ENCODE peak calls at places on chromosome 18, in eight cellular contexts. I, J, X, B, U, C, S and W are unnamed samples.

GRCh38 chr18:160831-161570 is 2.6 kb downstream of the USP14 start:
- DNase-seq in I (no peak), J (no peak), X (no peak), B (no peak), U (no peak), C (no peak), S (no peak), W (no peak)

GRCh38 chr18:79849328-79850207 is 51.8 kb downstream of the KCNG2 start:
- DNase-seq in I (no peak), J (no peak), X (no peak), B (no peak), U (no peak), C (no peak), S (no peak), W (peak; percentile 22)

GRCh38 chr18:31596081-31596872 is 4.6 kb downstream of the TTR start:
- DNase-seq in I (no peak), J (no peak), X (no peak), B (no peak), U (no peak), C (no peak), S (no peak), W (no peak)

GRCh38 chr18:34222025-34222395 is 2.7 kb downstream of the NOL4 start:
- DNase-seq in I (no peak), J (no peak), X (no peak), B (peak; percentile 57), U (no peak), C (no peak), S (no peak), W (no peak)

GRCh38 chr18:46333371-46334199 is 229.4 kb downstream of the HAUS1 start:
- DNase-seq in I (peak; percentile 22), J (no peak), X (peak; percentile 10), B (peak; percentile 69), U (no peak), C (no peak), S (peak; percentile 31), W (no peak)

GRCh38 chr18:23945416-23946079 is 69.0 kb upstream of the TTC39C start:
- DNase-seq in I (no peak), J (no peak), X (no peak), B (no peak), U (no peak), C (no peak), S (no peak), W (no peak)

GRCh38 chr18:35117951-35118411 is 76.8 kb downstream of the MAPRE2 start:
- DNase-seq in I (no peak), J (no peak), X (no peak), B (no peak), U (no peak), C (peak; percentile 70), S (no peak), W (no peak)

GRCh38 chr18:11728247-11728646 is 39.2 kb downstream of the GNAL start:
- DNase-seq in I (peak; percentile 8), J (no peak), X (no peak), B (peak; percentile 67), U (no peak), C (no peak), S (no peak), W (no peak)

GRCh38 chr18:14577971-14578370 is 34.6 kb upstream of the POTEC start:
- DNase-seq in I (no peak), J (no peak), X (no peak), B (no peak), U (no peak), C (no peak), S (no peak), W (no peak)

GRCh38 chr18:42548493-42548892 is 567.0 kb downstream of the RIT2 start:
- DNase-seq in I (no peak), J (no peak), X (no peak), B (no peak), U (no peak), C (no peak), S (no peak), W (no peak)

GRCh38 chr18:7480853-7481252 is 86.3 kb upstream of the PTPRM start:
- DNase-seq in I (no peak), J (no peak), X (no peak), B (no peak), U (no peak), C (no peak), S (no peak), W (no peak)

GRCh38 chr18:44079602-44080001 is 601.1 kb upstream of the SETBP1 start:
- DNase-seq in I (no peak), J (no peak), X (no peak), B (no peak), U (no peak), C (peak; percentile 70), S (no peak), W (no peak)

GRCh38 chr18:23912356-23912755 is 102.2 kb upstream of the TTC39C start:
- DNase-seq in I (no peak), J (no peak), X (no peak), B (no peak), U (no peak), C (peak; percentile 75), S (no peak), W (no peak)

GRCh38 chr18:70386582-70386981 is 97.7 kb downstream of the SOCS6 start:
- DNase-seq in I (no peak), J (no peak), X (no peak), B (no peak), U (no peak), C (no peak), S (no peak), W (no peak)

GRCh38 chr18:23824704-23825103 is 135.5 kb downstream of the LAMA3 start:
- DNase-seq in I (no peak), J (no peak), X (no peak), B (no peak), U (no peak), C (peak; percentile 30), S (no peak), W (no peak)

GRCh38 chr18:56322403-56322802 is 316.0 kb downstream of the TXNL1 start:
- DNase-seq in I (no peak), J (no peak), X (no peak), B (no peak), U (no peak), C (no peak), S (no peak), W (no peak)

GRCh38 chr18:8081267-8081666 is 514.2 kb downstream of the PTPRM start:
- DNase-seq in I (no peak), J (no peak), X (no peak), B (no peak), U (no peak), C (no peak), S (no peak), W (no peak)

GRCh38 chr18:10715791-10716190 is 190.0 kb downstream of the NAPG start:
- DNase-seq in I (no peak), J (no peak), X (no peak), B (no peak), U (no peak), C (peak; percentile 73), S (no peak), W (no peak)

GRCh38 chr18:56748698-56749268 is 97.6 kb downstream of the WDR7 start:
- DNase-seq in I (peak; percentile 12), J (no peak), X (peak; percentile 6), B (peak; percentile 64), U (no peak), C (peak; percentile 57), S (no peak), W (no peak)

GRCh38 chr18:77059294-77059916 is 73.2 kb downstream of the MBP start:
- DNase-seq in I (peak; percentile 67), J (no peak), X (peak; percentile 52), B (peak; percentile 82), U (no peak), C (peak; percentile 76), S (no peak), W (no peak)

GRCh38 chr18:77056399-77057015 is 76.1 kb downstream of the MBP start:
- DNase-seq in I (no peak), J (no peak), X (no peak), B (no peak), U (no peak), C (no peak), S (no peak), W (no peak)

GRCh38 chr18:77055429-77056310 is 76.9 kb downstream of the MBP start:
- DNase-seq in I (no peak), J (no peak), X (no peak), B (no peak), U (no peak), C (peak; percentile 58), S (no peak), W (no peak)

GRCh38 chr18:77057043-77057442 is 75.5 kb downstream of the MBP start:
- DNase-seq in I (no peak), J (no peak), X (no peak), B (no peak), U (no peak), C (no peak), S (no peak), W (no peak)

GRCh38 chr18:77058186-77058847 is 74.3 kb downstream of the MBP start:
- DNase-seq in I (no peak), J (no peak), X (no peak), B (no peak), U (peak; percentile 81), C (no peak), S (no peak), W (no peak)
- H3K4me1 ChIP-seq in I (peaks cover 22% of the 10 kb centered on the region), J (peaks cover 53% of the 10 kb centered on the region), X (no peaks in the 10 kb centered on the region), B (peaks cover 13% of the 10 kb centered on the region), U (no peaks in the 10 kb centered on the region), C (peaks cover 31% of the 10 kb centered on the region), S (no peaks in the 10 kb centered on the region), W (peaks cover 29% of the 10 kb centered on the region)

GRCh38 chr18:57950542-57950941 is 93.5 kb upstream of the NEDD4L start:
- DNase-seq in I (no peak), J (no peak), X (no peak), B (no peak), U (no peak), C (no peak), S (no peak), W (no peak)
- H3K4me3 ChIP-seq in I (no peak overlapping the region), J (no peak overlapping the region), X (no peak overlapping the region), B (no peak overlapping the region), U (no peak overlapping the region), C (no peak overlapping the region), S (no peak overlapping the region), W (no peak overlapping the region)

GRCh38 chr18:48897531-48897930 is 53.2 kb downstream of the SMAD7 start:
- DNase-seq in I (no peak), J (no peak), X (no peak), B (no peak), U (no peak), C (peak; percentile 42), S (no peak), W (no peak)

GRCh38 chr18:48900469-48900868 is 50.3 kb downstream of the SMAD7 start:
- DNase-seq in I (no peak), J (no peak), X (no peak), B (no peak), U (no peak), C (no peak), S (no peak), W (no peak)

GRCh38 chr18:48899558-48900174 is 51.1 kb downstream of the SMAD7 start:
- DNase-seq in I (no peak), J (no peak), X (no peak), B (no peak), U (no peak), C (no peak), S (no peak), W (no peak)

GRCh38 chr18:48896875-48897511 is 53.8 kb downstream of the SMAD7 start:
- DNase-seq in I (no peak), J (no peak), X (peak; percentile 88), B (peak; percentile 70), U (no peak), C (peak; percentile 17), S (peak; percentile 26), W (peak; percentile 78)

GRCh38 chr18:48898521-48898920 is 52.2 kb downstream of the SMAD7 start:
- DNase-seq in I (no peak), J (no peak), X (no peak), B (no peak), U (no peak), C (no peak), S (no peak), W (no peak)
- TF ChIP-seq CTCF in I (no peak), J (no peak), X (no peak), B (no peak), U (no peak), C (no peak), S (no peak), W (no peak)

GRCh38 chr18:3510024-3510423 is 60.1 kb downstream of the TGIF1 start:
- DNase-seq in I (no peak), J (no peak), X (no peak), B (no peak), U (no peak), C (no peak), S (no peak), W (no peak)
- H3K4me1 ChIP-seq in I (no peaks in the 10 kb centered on the region), J (no peaks in the 10 kb centered on the region), X (peaks cover 3% of the 10 kb centered on the region), B (peaks cover 28% of the 10 kb centered on the region), U (no peaks in the 10 kb centered on the region), C (peaks cover 2% of the 10 kb centered on the region), S (no peaks in the 10 kb centered on the region), W (no peaks in the 10 kb centered on the region)